ENCODE peak calls at places on chromosomes 4 and X, in eight cellular contexts. W is GM12878, I is upper lobe of left lung, K is HCT116, M is GM23338, G is HepG2, L is Panc1, P is K562. Z is an unnamed sample.

GRCh38 chr4:147769386-147769785 is 37.5 kb downstream of the ARHGAP10 start:
- ATAC-seq in W (peak), I (no peak), K (no peak), M (no peak), G (no peak), L (no peak), P (no peak), Z (no peak)

GRCh38 chr4:10144971-10145370 is 28.4 kb upstream of the WDR1 start:
- ATAC-seq in W (no peak), I (no peak), K (no peak), M (no peak), G (no peak), L (no peak), P (no peak), Z (no peak)

GRCh38 chr4:144645102-144645469 is 870 bp upstream of the HHIP start:
- ATAC-seq in W (peak), I (peak), K (no peak), M (peak), G (no peak), L (no peak), P (no peak), Z (peak)

GRCh38 chr4:872241-872981 is 46.5 kb upstream of the CPLX1 start:
- ATAC-seq in W (no peak), I (no peak), K (no peak), M (no peak), G (no peak), L (no peak), P (no peak), Z (no peak)

GRCh38 chr4:70915048-70915815 is 13.1 kb downstream of the MOB1B start:
- ATAC-seq in W (no peak), I (no peak), K (no peak), M (no peak), G (no peak), L (peak), P (peak), Z (no peak)

GRCh38 chr4:37935026-37935425 is 25.2 kb upstream of the PTTG2 start:
- ATAC-seq in W (no peak), I (no peak), K (no peak), M (no peak), G (no peak), L (no peak), P (no peak), Z (no peak)

GRCh38 chr4:153669838-153670237 is 14.2 kb upstream of the TLR2 start:
- ATAC-seq in W (no peak), I (no peak), K (no peak), M (no peak), G (no peak), L (no peak), P (no peak), Z (no peak)

GRCh38 chrX:129035180-129035579 is 488.1 kb downstream of the SMARCA1 start:
- ATAC-seq in W (no peak), I (no peak), K (no peak), M (no peak), G (no peak), L (no peak), P (no peak), Z (no peak)

GRCh38 chr4:42396361-42397255 is 680 bp upstream of the SHISA3 start:
- ATAC-seq in W (no peak), I (no peak), K (no peak), M (no peak), G (no peak), L (no peak), P (no peak), Z (no peak)

GRCh38 chrX:42772874-42773273 is 5.1 kb downstream of the PPP1R2C start:
- ATAC-seq in W (peak), I (no peak), K (no peak), M (no peak), G (no peak), L (no peak), P (no peak), Z (no peak)

GRCh38 chrX:42778096-42778495 is at the start of gene PPP1R2C:
- ATAC-seq in W (no peak), I (no peak), K (no peak), M (no peak), G (no peak), L (no peak), P (no peak), Z (no peak)

GRCh38 chrX:42771836-42772335 is 6.1 kb downstream of the PPP1R2C start:
- ATAC-seq in W (no peak), I (no peak), K (no peak), M (no peak), G (no peak), L (no peak), P (no peak), Z (no peak)

GRCh38 chrX:42770566-42770965 is 7.4 kb downstream of the PPP1R2C start:
- ATAC-seq in W (no peak), I (no peak), K (no peak), M (no peak), G (no peak), L (no peak), P (no peak), Z (no peak)

GRCh38 chrX:42776195-42776594 is 1.8 kb downstream of the PPP1R2C start:
- ATAC-seq in W (peak), I (no peak), K (no peak), M (no peak), G (no peak), L (no peak), P (no peak), Z (no peak)
- TF ChIP-seq POLR2AphosphoS5 in W (no peak), I (no peak), K (no peak), M (no peak), G (no peak), L (no peak), P (no peak), Z (no peak)

GRCh38 chr4:16196482-16197393 is 29.5 kb downstream of the TAPT1 start:
- ATAC-seq in W (peak), I (peak), K (peak), M (peak), G (no peak), L (peak), P (no peak), Z (peak)
- TF ChIP-seq POLR2AphosphoS5 in W (no peak), I (no peak), K (no peak), M (no peak), G (no peak), L (no peak), P (no peak), Z (peak)

DNA sequence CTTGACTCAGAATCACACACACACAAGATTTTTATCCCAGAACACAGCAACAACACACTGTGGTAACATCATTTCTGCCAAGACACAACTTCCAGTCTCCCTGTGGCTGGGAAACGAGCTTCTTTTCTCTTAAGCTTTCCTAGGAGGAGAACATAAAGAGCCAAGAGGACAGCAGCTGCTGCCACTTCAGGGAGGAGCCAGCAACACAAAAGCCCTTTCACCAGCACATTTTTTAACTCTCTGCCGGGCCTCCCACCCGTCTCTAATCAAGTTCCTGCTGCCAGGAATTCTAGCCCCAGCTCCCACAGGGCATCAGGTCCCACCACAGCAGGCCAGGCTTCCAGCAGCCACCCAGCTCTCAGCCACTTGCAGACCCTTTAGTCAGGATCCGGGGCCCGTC is 22.4 kb downstream of the FAT1 start:
- ATAC-seq in W (no peak), I (no peak), K (no peak), M (peak), G (peak), L (peak), P (no peak), Z (peak)
- TF ChIP-seq POLR2AphosphoS5 in W (no peak), I (no peak), K (no peak), M (no peak), G (no peak), L (no peak), P (no peak), Z (no peak)

DNA sequence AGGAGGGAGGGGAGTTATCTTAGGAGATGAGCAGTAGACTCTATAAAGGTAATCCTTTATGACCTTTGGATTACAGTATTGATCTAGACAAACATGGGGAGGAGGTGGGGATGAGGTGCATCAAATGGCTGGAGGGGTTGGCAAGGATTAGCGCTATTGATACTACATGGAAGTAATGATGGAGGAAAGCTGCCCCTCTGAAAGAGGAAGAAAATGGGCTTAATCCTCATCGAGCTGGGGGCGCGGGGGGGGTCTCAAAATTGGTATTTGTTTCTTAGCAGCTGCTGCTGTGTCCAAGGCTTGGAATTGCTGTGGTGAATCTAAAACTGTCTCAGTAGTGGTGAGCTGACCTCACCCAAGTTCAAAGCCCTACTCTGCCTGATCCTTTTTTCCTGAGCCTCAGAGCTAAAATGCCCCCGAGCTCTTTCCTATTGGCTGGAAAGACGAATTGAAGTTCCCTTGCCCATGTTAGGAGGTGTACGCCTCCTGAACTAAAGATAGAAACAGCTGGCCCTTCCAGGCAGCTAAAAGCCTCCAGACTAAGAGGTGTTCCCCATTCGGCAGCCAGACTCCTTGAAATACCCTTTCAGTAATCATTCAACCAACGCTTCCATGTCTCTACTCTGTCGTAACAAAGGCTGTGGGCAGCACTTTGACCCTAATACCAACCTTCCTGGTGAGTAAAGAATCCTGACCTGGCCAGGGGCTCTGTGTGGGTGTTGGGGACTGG is at the start of gene ITGB1BP2:
- ATAC-seq in W (no peak), I (no peak), K (peak), M (peak), G (peak), L (peak), P (peak), Z (peak)
- TF ChIP-seq POLR2AphosphoS5 in W (no peak), I (no peak), K (no peak), M (peak), G (no peak), L (peak), P (peak), Z (peak)

DNA sequence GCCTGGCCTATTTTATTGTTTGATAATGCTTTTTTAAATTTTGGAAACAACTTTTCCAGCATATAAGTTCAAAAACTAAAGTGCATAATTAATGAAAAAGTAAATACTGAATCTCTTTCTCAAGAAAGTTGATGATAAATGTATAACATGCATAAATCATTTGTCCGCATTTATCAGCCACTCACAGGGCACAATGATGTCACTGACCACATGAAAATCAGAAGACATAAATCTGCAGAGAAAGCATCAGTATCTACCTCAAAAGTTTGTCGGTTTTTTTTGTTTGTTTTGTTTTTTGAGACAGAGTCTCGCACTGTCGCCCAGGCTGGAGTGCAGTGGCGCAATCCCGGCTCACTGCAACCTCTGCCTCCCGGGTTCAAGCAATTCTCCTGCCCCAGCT is 5.5 kb upstream of the HPRT1 start:
- ATAC-seq in W (no peak), I (no peak), K (no peak), M (no peak), G (no peak), L (no peak), P (no peak), Z (no peak)
- TF ChIP-seq POLR2AphosphoS5 in W (no peak), I (no peak), K (no peak), M (no peak), G (no peak), L (no peak), P (no peak), Z (no peak)

GRCh38 chr4:29632199-29632598 is 1088.0 kb upstream of the PCDH7 start:
- ATAC-seq in W (no peak), I (no peak), K (no peak), M (no peak), G (no peak), L (no peak), P (no peak), Z (no peak)
- TF ChIP-seq POLR2AphosphoS5 in W (no peak), I (no peak), K (no peak), M (no peak), G (no peak), L (no peak), P (no peak), Z (no peak)

GRCh38 chr4:114012749-114013148 is 33.3 kb upstream of the ARSJ start:
- ATAC-seq in W (no peak), I (no peak), K (no peak), M (no peak), G (peak), L (no peak), P (no peak), Z (no peak)

GRCh38 chr4:114019972-114020358 is 40.5 kb upstream of the ARSJ start:
- ATAC-seq in W (no peak), I (no peak), K (no peak), M (no peak), G (no peak), L (no peak), P (no peak), Z (no peak)

GRCh38 chr4:114017120-114017917 is 37.9 kb upstream of the ARSJ start:
- ATAC-seq in W (no peak), I (no peak), K (no peak), M (no peak), G (no peak), L (no peak), P (no peak), Z (no peak)

GRCh38 chr4:114019276-114019971 is 40.0 kb upstream of the ARSJ start:
- ATAC-seq in W (no peak), I (no peak), K (no peak), M (no peak), G (no peak), L (no peak), P (no peak), Z (no peak)

DNA sequence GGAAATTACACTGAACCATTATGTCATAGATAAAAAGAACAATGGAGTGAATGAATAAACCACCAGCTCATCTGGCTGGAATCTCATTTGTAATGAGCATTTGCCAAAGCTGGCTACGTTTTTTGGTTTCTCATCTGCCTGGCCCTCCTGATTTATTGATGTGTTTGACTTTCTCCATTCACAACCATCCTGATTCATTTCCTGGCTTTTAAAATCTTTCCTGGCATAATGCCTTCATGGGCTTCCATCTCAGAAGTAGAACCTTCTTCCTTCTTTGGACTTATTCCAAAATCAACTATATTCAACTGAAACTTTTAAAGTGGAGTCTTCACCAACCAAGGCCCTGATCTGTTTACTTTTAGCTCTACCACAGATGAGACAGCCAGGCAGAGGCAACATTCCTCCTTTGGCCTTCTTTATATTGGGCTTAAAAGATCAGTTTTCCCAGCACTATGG is 36.0 kb upstream of the ARSJ start:
- ATAC-seq in W (no peak), I (no peak), K (peak), M (no peak), G (no peak), L (peak), P (no peak), Z (no peak)
- TF ChIP-seq POLR2AphosphoS5 in W (no peak), I (no peak), K (peak), M (no peak), G (no peak), L (no peak), P (no peak), Z (no peak)

DNA sequence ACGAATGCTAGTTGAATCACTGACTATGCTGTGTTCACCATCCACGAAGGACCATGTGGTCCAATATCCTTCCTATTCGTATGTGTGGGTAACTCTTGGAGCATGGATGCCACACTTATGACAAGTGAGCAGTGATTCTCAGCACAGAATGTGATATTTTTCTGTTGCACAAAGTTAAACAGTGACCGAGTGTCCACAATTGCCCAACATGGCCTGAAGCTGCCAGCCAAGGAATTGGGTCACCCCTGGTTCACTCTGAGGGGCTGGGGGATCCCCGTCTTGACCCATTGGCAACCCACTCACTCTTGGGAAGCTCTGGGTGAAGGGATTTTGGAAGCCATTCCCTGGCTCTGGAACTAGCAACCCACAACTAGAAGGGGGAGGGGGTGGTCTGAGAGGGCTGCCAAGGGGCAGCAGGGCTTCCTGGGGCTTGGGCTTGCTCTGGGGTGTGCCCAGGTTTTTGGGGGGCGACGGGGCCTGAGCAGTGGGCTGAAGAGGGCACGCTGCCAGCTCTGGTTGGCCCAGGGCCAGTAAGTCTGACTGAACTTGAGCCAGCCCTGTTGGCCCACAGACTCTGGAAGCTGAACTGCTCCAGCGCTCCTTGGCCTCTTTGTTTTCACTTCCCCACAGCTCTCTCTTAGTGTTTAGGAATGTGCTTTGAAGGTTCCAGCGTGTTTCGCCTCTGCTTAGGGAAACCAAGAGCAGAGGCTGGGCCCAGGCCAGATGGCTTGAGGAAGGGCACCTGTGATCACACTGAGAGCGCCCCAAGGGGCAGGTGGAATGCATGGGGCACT is 43.1 kb upstream of the BCOR start:
- ATAC-seq in W (no peak), I (peak), K (peak), M (peak), G (peak), L (peak), P (peak), Z (peak)
- TF ChIP-seq POLR2AphosphoS5 in W (no peak), I (no peak), K (peak), M (no peak), G (no peak), L (no peak), P (no peak), Z (peak)

GRCh38 chr4:105631818-105632400 is 76.6 kb downstream of the INTS12 start:
- ATAC-seq in W (peak), I (no peak), K (no peak), M (no peak), G (no peak), L (no peak), P (no peak), Z (no peak)

GRCh38 chr4:105634402-105634801 is 74.1 kb downstream of the INTS12 start:
- ATAC-seq in W (no peak), I (no peak), K (no peak), M (no peak), G (no peak), L (no peak), P (no peak), Z (no peak)

GRCh38 chr4:105632599-105632998 is 75.9 kb downstream of the INTS12 start:
- ATAC-seq in W (peak), I (no peak), K (no peak), M (peak), G (no peak), L (no peak), P (no peak), Z (no peak)

GRCh38 chr4:105630670-105631655 is 77.5 kb downstream of the INTS12 start:
- ATAC-seq in W (peak), I (no peak), K (no peak), M (no peak), G (no peak), L (no peak), P (no peak), Z (no peak)

DNA sequence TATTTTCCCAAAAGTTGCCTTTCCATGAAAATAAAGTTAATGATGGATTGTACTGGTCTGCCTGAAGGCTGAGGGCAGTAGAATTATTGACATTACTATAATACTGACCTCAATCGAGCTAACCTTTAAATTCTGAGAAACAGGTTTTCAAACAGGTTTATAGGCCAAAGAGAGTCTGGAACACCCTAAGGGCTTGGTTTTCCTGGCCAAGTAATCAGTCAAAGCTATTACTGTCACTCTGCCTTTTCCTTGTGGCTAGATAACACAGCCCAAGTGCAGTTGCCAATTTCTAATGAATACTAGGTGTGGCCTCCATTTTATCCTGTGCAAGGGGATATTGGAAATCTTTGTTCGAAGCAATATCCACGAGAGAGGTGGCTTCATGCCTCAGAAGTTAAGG is 75.2 kb downstream of the INTS12 start:
- ATAC-seq in W (no peak), I (peak), K (no peak), M (no peak), G (no peak), L (no peak), P (no peak), Z (no peak)
- TF ChIP-seq POLR2AphosphoS5 in W (no peak), I (no peak), K (no peak), M (no peak), G (no peak), L (no peak), P (no peak), Z (no peak)

GRCh38 chr4:107900508-107900907 is 30.8 kb upstream of the CYP2U1 start:
- ATAC-seq in W (no peak), I (no peak), K (no peak), M (no peak), G (no peak), L (no peak), P (no peak), Z (peak)
- TF ChIP-seq POLR2AphosphoS5 in W (no peak), I (no peak), K (no peak), M (no peak), G (no peak), L (no peak), P (no peak), Z (peak)

Z was measured in gastroesophageal sphincter.